ENCODE peak calls at places on chromosome 2, in five cellular contexts. One of them, this sample, is unnamed.

GRCh38 chr2:65388626-65389390 is 43.6 kb downstream of the SPRED2 start:
- DNase-seq in stimulated activated CD4-positive, alpha-beta T cell treated with anti-CD3 and anti-CD28 coated beads, Interleukin-4, amount 100 ng/mL, for 24 hours: no peak
- DNase-seq in germinal center: no peak
- DNase-seq in IMR-90: no peak
- DNase-seq in activated CD4-positive, alpha-beta T cell treated with anti-CD3 and anti-CD28 coated beads, Interleukin-2, amount 50 U/mL, for 24 hours: no peak
- DNase-seq in this sample: no peak

GRCh38 chr2:238306680-238306998 is 13.7 kb upstream of the TRAF3IP1 start:
- DNase-seq in stimulated activated CD4-positive, alpha-beta T cell treated with anti-CD3 and anti-CD28 coated beads, Interleukin-4, amount 100 ng/mL, for 24 hours: no peak
- DNase-seq in germinal center: no peak
- DNase-seq in IMR-90: no peak
- DNase-seq in activated CD4-positive, alpha-beta T cell treated with anti-CD3 and anti-CD28 coated beads, Interleukin-2, amount 50 U/mL, for 24 hours: no peak
- DNase-seq in this sample: no peak

GRCh38 chr2:42328148-42328833 is 32.7 kb downstream of the COX7A2L start:
- DNase-seq in stimulated activated CD4-positive, alpha-beta T cell treated with anti-CD3 and anti-CD28 coated beads, Interleukin-4, amount 100 ng/mL, for 24 hours: no peak
- DNase-seq in germinal center: peak; percentile 24
- DNase-seq in IMR-90: peak; percentile 57
- DNase-seq in activated CD4-positive, alpha-beta T cell treated with anti-CD3 and anti-CD28 coated beads, Interleukin-2, amount 50 U/mL, for 24 hours: no peak
- DNase-seq in this sample: no peak

GRCh38 chr2:96325038-96325883 is at the start of gene ITPRIPL1:
- DNase-seq in stimulated activated CD4-positive, alpha-beta T cell treated with anti-CD3 and anti-CD28 coated beads, Interleukin-4, amount 100 ng/mL, for 24 hours: peak; percentile 34
- DNase-seq in germinal center: peak; percentile 52
- DNase-seq in IMR-90: no peak
- DNase-seq in activated CD4-positive, alpha-beta T cell treated with anti-CD3 and anti-CD28 coated beads, Interleukin-2, amount 50 U/mL, for 24 hours: no peak
- DNase-seq in this sample: peak; percentile 71

GRCh38 chr2:1622521-1623200 is 121.7 kb downstream of the PXDN start:
- DNase-seq in stimulated activated CD4-positive, alpha-beta T cell treated with anti-CD3 and anti-CD28 coated beads, Interleukin-4, amount 100 ng/mL, for 24 hours: no peak
- DNase-seq in germinal center: no peak
- DNase-seq in IMR-90: no peak
- DNase-seq in activated CD4-positive, alpha-beta T cell treated with anti-CD3 and anti-CD28 coated beads, Interleukin-2, amount 50 U/mL, for 24 hours: no peak
- DNase-seq in this sample: no peak

GRCh38 chr2:46469116-46469515 is 10.2 kb upstream of the TMEM247 start:
- DNase-seq in stimulated activated CD4-positive, alpha-beta T cell treated with anti-CD3 and anti-CD28 coated beads, Interleukin-4, amount 100 ng/mL, for 24 hours: no peak
- DNase-seq in germinal center: no peak
- DNase-seq in IMR-90: peak; percentile 48
- DNase-seq in activated CD4-positive, alpha-beta T cell treated with anti-CD3 and anti-CD28 coated beads, Interleukin-2, amount 50 U/mL, for 24 hours: no peak
- DNase-seq in this sample: no peak

GRCh38 chr2:31075936-31076590 is 62.2 kb downstream of the GALNT14 start:
- DNase-seq in stimulated activated CD4-positive, alpha-beta T cell treated with anti-CD3 and anti-CD28 coated beads, Interleukin-4, amount 100 ng/mL, for 24 hours: no peak
- DNase-seq in germinal center: no peak
- DNase-seq in IMR-90: no peak
- DNase-seq in activated CD4-positive, alpha-beta T cell treated with anti-CD3 and anti-CD28 coated beads, Interleukin-2, amount 50 U/mL, for 24 hours: no peak
- DNase-seq in this sample: no peak

GRCh38 chr2:9708683-9709538 is 78.1 kb upstream of the YWHAQ start:
- DNase-seq in stimulated activated CD4-positive, alpha-beta T cell treated with anti-CD3 and anti-CD28 coated beads, Interleukin-4, amount 100 ng/mL, for 24 hours: peak; percentile 42
- DNase-seq in germinal center: no peak
- DNase-seq in IMR-90: no peak
- DNase-seq in activated CD4-positive, alpha-beta T cell treated with anti-CD3 and anti-CD28 coated beads, Interleukin-2, amount 50 U/mL, for 24 hours: no peak
- DNase-seq in this sample: peak; percentile 73

GRCh38 chr2:99672766-99673375 is 183.1 kb upstream of the REV1 start:
- DNase-seq in stimulated activated CD4-positive, alpha-beta T cell treated with anti-CD3 and anti-CD28 coated beads, Interleukin-4, amount 100 ng/mL, for 24 hours: no peak
- DNase-seq in germinal center: no peak
- DNase-seq in IMR-90: no peak
- DNase-seq in activated CD4-positive, alpha-beta T cell treated with anti-CD3 and anti-CD28 coated beads, Interleukin-2, amount 50 U/mL, for 24 hours: no peak
- DNase-seq in this sample: no peak

GRCh38 chr2:40218679-40219078 is 233.2 kb downstream of the SLC8A1 start:
- DNase-seq in stimulated activated CD4-positive, alpha-beta T cell treated with anti-CD3 and anti-CD28 coated beads, Interleukin-4, amount 100 ng/mL, for 24 hours: no peak
- DNase-seq in germinal center: no peak
- DNase-seq in IMR-90: no peak
- DNase-seq in activated CD4-positive, alpha-beta T cell treated with anti-CD3 and anti-CD28 coated beads, Interleukin-2, amount 50 U/mL, for 24 hours: no peak
- DNase-seq in this sample: no peak

GRCh38 chr2:199452200-199452990 is 5.3 kb downstream of the SATB2 start:
- DNase-seq in stimulated activated CD4-positive, alpha-beta T cell treated with anti-CD3 and anti-CD28 coated beads, Interleukin-4, amount 100 ng/mL, for 24 hours: no peak
- DNase-seq in germinal center: no peak
- DNase-seq in IMR-90: no peak
- DNase-seq in activated CD4-positive, alpha-beta T cell treated with anti-CD3 and anti-CD28 coated beads, Interleukin-2, amount 50 U/mL, for 24 hours: no peak
- DNase-seq in this sample: no peak

GRCh38 chr2:19205983-19206533 is 152.4 kb downstream of the OSR1 start:
- DNase-seq in stimulated activated CD4-positive, alpha-beta T cell treated with anti-CD3 and anti-CD28 coated beads, Interleukin-4, amount 100 ng/mL, for 24 hours: no peak
- DNase-seq in germinal center: no peak
- DNase-seq in IMR-90: no peak
- DNase-seq in activated CD4-positive, alpha-beta T cell treated with anti-CD3 and anti-CD28 coated beads, Interleukin-2, amount 50 U/mL, for 24 hours: no peak
- DNase-seq in this sample: no peak

GRCh38 chr2:100257939-100258338 is 64.4 kb downstream of the LONRF2 start:
- DNase-seq in stimulated activated CD4-positive, alpha-beta T cell treated with anti-CD3 and anti-CD28 coated beads, Interleukin-4, amount 100 ng/mL, for 24 hours: no peak
- DNase-seq in germinal center: no peak
- DNase-seq in IMR-90: peak; percentile 53
- DNase-seq in activated CD4-positive, alpha-beta T cell treated with anti-CD3 and anti-CD28 coated beads, Interleukin-2, amount 50 U/mL, for 24 hours: no peak
- DNase-seq in this sample: no peak

GRCh38 chr2:33304032-33304864 is 172.2 kb upstream of the RASGRP3 start:
- DNase-seq in stimulated activated CD4-positive, alpha-beta T cell treated with anti-CD3 and anti-CD28 coated beads, Interleukin-4, amount 100 ng/mL, for 24 hours: no peak
- DNase-seq in germinal center: no peak
- DNase-seq in IMR-90: no peak
- DNase-seq in activated CD4-positive, alpha-beta T cell treated with anti-CD3 and anti-CD28 coated beads, Interleukin-2, amount 50 U/mL, for 24 hours: no peak
- DNase-seq in this sample: no peak

GRCh38 chr2:147368306-147368705 is 476.5 kb upstream of the ACVR2A start:
- DNase-seq in stimulated activated CD4-positive, alpha-beta T cell treated with anti-CD3 and anti-CD28 coated beads, Interleukin-4, amount 100 ng/mL, for 24 hours: no peak
- DNase-seq in germinal center: no peak
- DNase-seq in IMR-90: no peak
- DNase-seq in activated CD4-positive, alpha-beta T cell treated with anti-CD3 and anti-CD28 coated beads, Interleukin-2, amount 50 U/mL, for 24 hours: no peak
- DNase-seq in this sample: no peak

GRCh38 chr2:28649481-28650260 is 102.0 kb upstream of the PPP1CB start:
- DNase-seq in stimulated activated CD4-positive, alpha-beta T cell treated with anti-CD3 and anti-CD28 coated beads, Interleukin-4, amount 100 ng/mL, for 24 hours: peak; percentile 59
- DNase-seq in germinal center: no peak
- DNase-seq in IMR-90: peak; percentile 58
- DNase-seq in activated CD4-positive, alpha-beta T cell treated with anti-CD3 and anti-CD28 coated beads, Interleukin-2, amount 50 U/mL, for 24 hours: no peak
- DNase-seq in this sample: peak; percentile 52

GRCh38 chr2:218081695-218082094 is 12.6 kb downstream of the RUFY4 start:
- DNase-seq in stimulated activated CD4-positive, alpha-beta T cell treated with anti-CD3 and anti-CD28 coated beads, Interleukin-4, amount 100 ng/mL, for 24 hours: no peak
- DNase-seq in germinal center: no peak
- DNase-seq in IMR-90: peak; percentile 65
- DNase-seq in activated CD4-positive, alpha-beta T cell treated with anti-CD3 and anti-CD28 coated beads, Interleukin-2, amount 50 U/mL, for 24 hours: no peak
- DNase-seq in this sample: no peak

GRCh38 chr2:65299246-65299645 is 71.6 kb downstream of the ACTR2 start:
- DNase-seq in stimulated activated CD4-positive, alpha-beta T cell treated with anti-CD3 and anti-CD28 coated beads, Interleukin-4, amount 100 ng/mL, for 24 hours: peak; percentile 74
- DNase-seq in germinal center: no peak
- DNase-seq in IMR-90: peak; percentile 74
- DNase-seq in activated CD4-positive, alpha-beta T cell treated with anti-CD3 and anti-CD28 coated beads, Interleukin-2, amount 50 U/mL, for 24 hours: peak; percentile 37
- DNase-seq in this sample: no peak

GRCh38 chr2:28627722-28628480 is 123.7 kb upstream of the PPP1CB start:
- DNase-seq in stimulated activated CD4-positive, alpha-beta T cell treated with anti-CD3 and anti-CD28 coated beads, Interleukin-4, amount 100 ng/mL, for 24 hours: no peak
- DNase-seq in germinal center: no peak
- DNase-seq in IMR-90: peak; percentile 75
- DNase-seq in activated CD4-positive, alpha-beta T cell treated with anti-CD3 and anti-CD28 coated beads, Interleukin-2, amount 50 U/mL, for 24 hours: no peak
- DNase-seq in this sample: no peak

GRCh38 chr2:168613510-168613909 is 157.4 kb downstream of the CERS6 start:
- DNase-seq in stimulated activated CD4-positive, alpha-beta T cell treated with anti-CD3 and anti-CD28 coated beads, Interleukin-4, amount 100 ng/mL, for 24 hours: no peak
- DNase-seq in germinal center: no peak
- DNase-seq in IMR-90: no peak
- DNase-seq in activated CD4-positive, alpha-beta T cell treated with anti-CD3 and anti-CD28 coated beads, Interleukin-2, amount 50 U/mL, for 24 hours: no peak
- DNase-seq in this sample: no peak

GRCh38 chr2:28252308-28252707 is 140.3 kb upstream of the FOSL2 start:
- DNase-seq in stimulated activated CD4-positive, alpha-beta T cell treated with anti-CD3 and anti-CD28 coated beads, Interleukin-4, amount 100 ng/mL, for 24 hours: peak; percentile 36
- DNase-seq in germinal center: no peak
- DNase-seq in IMR-90: no peak
- DNase-seq in activated CD4-positive, alpha-beta T cell treated with anti-CD3 and anti-CD28 coated beads, Interleukin-2, amount 50 U/mL, for 24 hours: peak; percentile 11
- DNase-seq in this sample: peak; percentile 37

GRCh38 chr2:61357681-61358080 is 113.2 kb downstream of the USP34 start:
- DNase-seq in stimulated activated CD4-positive, alpha-beta T cell treated with anti-CD3 and anti-CD28 coated beads, Interleukin-4, amount 100 ng/mL, for 24 hours: no peak
- DNase-seq in germinal center: no peak
- DNase-seq in IMR-90: no peak
- DNase-seq in activated CD4-positive, alpha-beta T cell treated with anti-CD3 and anti-CD28 coated beads, Interleukin-2, amount 50 U/mL, for 24 hours: no peak
- DNase-seq in this sample: no peak

GRCh38 chr2:65231892-65232477 is 4.4 kb downstream of the ACTR2 start:
- DNase-seq in stimulated activated CD4-positive, alpha-beta T cell treated with anti-CD3 and anti-CD28 coated beads, Interleukin-4, amount 100 ng/mL, for 24 hours: peak; percentile 16
- DNase-seq in germinal center: no peak
- DNase-seq in IMR-90: peak; percentile 38
- DNase-seq in activated CD4-positive, alpha-beta T cell treated with anti-CD3 and anti-CD28 coated beads, Interleukin-2, amount 50 U/mL, for 24 hours: no peak
- DNase-seq in this sample: peak; percentile 41

GRCh38 chr2:27431395-27431794 is 3.0 kb downstream of the NRBP1 start:
- DNase-seq in stimulated activated CD4-positive, alpha-beta T cell treated with anti-CD3 and anti-CD28 coated beads, Interleukin-4, amount 100 ng/mL, for 24 hours: peak; percentile 46
- DNase-seq in germinal center: no peak
- DNase-seq in IMR-90: peak; percentile 62
- DNase-seq in activated CD4-positive, alpha-beta T cell treated with anti-CD3 and anti-CD28 coated beads, Interleukin-2, amount 50 U/mL, for 24 hours: peak; percentile 29
- DNase-seq in this sample: no peak

GRCh38 chr2:68686178-68686577 is 42.8 kb downstream of the PROKR1 start:
- DNase-seq in stimulated activated CD4-positive, alpha-beta T cell treated with anti-CD3 and anti-CD28 coated beads, Interleukin-4, amount 100 ng/mL, for 24 hours: no peak
- DNase-seq in germinal center: no peak
- DNase-seq in IMR-90: no peak
- DNase-seq in activated CD4-positive, alpha-beta T cell treated with anti-CD3 and anti-CD28 coated beads, Interleukin-2, amount 50 U/mL, for 24 hours: no peak
- DNase-seq in this sample: no peak

GRCh38 chr2:30396436-30397232 is 50.4 kb upstream of the LCLAT1 start:
- DNase-seq in stimulated activated CD4-positive, alpha-beta T cell treated with anti-CD3 and anti-CD28 coated beads, Interleukin-4, amount 100 ng/mL, for 24 hours: no peak
- DNase-seq in germinal center: no peak
- DNase-seq in IMR-90: no peak
- DNase-seq in activated CD4-positive, alpha-beta T cell treated with anti-CD3 and anti-CD28 coated beads, Interleukin-2, amount 50 U/mL, for 24 hours: no peak
- DNase-seq in this sample: no peak

GRCh38 chr2:211957799-211958198 is 580.8 kb downstream of the ERBB4 start:
- DNase-seq in stimulated activated CD4-positive, alpha-beta T cell treated with anti-CD3 and anti-CD28 coated beads, Interleukin-4, amount 100 ng/mL, for 24 hours: no peak
- DNase-seq in germinal center: no peak
- DNase-seq in IMR-90: no peak
- DNase-seq in activated CD4-positive, alpha-beta T cell treated with anti-CD3 and anti-CD28 coated beads, Interleukin-2, amount 50 U/mL, for 24 hours: no peak
- DNase-seq in this sample: peak; percentile 23

GRCh38 chr2:172968061-172968469 is 107.6 kb upstream of the MAP3K20 start:
- DNase-seq in stimulated activated CD4-positive, alpha-beta T cell treated with anti-CD3 and anti-CD28 coated beads, Interleukin-4, amount 100 ng/mL, for 24 hours: no peak
- DNase-seq in germinal center: no peak
- DNase-seq in IMR-90: peak; percentile 95
- DNase-seq in activated CD4-positive, alpha-beta T cell treated with anti-CD3 and anti-CD28 coated beads, Interleukin-2, amount 50 U/mL, for 24 hours: no peak
- DNase-seq in this sample: no peak

GRCh38 chr2:80499095-80499494 is 194.5 kb upstream of the LRRTM1 start:
- DNase-seq in stimulated activated CD4-positive, alpha-beta T cell treated with anti-CD3 and anti-CD28 coated beads, Interleukin-4, amount 100 ng/mL, for 24 hours: no peak
- DNase-seq in germinal center: no peak
- DNase-seq in IMR-90: peak; percentile 65
- DNase-seq in activated CD4-positive, alpha-beta T cell treated with anti-CD3 and anti-CD28 coated beads, Interleukin-2, amount 50 U/mL, for 24 hours: no peak
- DNase-seq in this sample: no peak

GRCh38 chr2:62309465-62310091 is 113.7 kb downstream of the B3GNT2 start:
- DNase-seq in stimulated activated CD4-positive, alpha-beta T cell treated with anti-CD3 and anti-CD28 coated beads, Interleukin-4, amount 100 ng/mL, for 24 hours: peak; percentile 17
- DNase-seq in germinal center: no peak
- DNase-seq in IMR-90: no peak
- DNase-seq in activated CD4-positive, alpha-beta T cell treated with anti-CD3 and anti-CD28 coated beads, Interleukin-2, amount 50 U/mL, for 24 hours: no peak
- DNase-seq in this sample: peak; percentile 75

GRCh38 chr2:43343573-43344304 is 117.3 kb upstream of the ZFP36L2 start:
- DNase-seq in stimulated activated CD4-positive, alpha-beta T cell treated with anti-CD3 and anti-CD28 coated beads, Interleukin-4, amount 100 ng/mL, for 24 hours: no peak
- DNase-seq in germinal center: no peak
- DNase-seq in IMR-90: peak; percentile 97
- DNase-seq in activated CD4-positive, alpha-beta T cell treated with anti-CD3 and anti-CD28 coated beads, Interleukin-2, amount 50 U/mL, for 24 hours: no peak
- DNase-seq in this sample: no peak

GRCh38 chr2:178478102-178478441 is 328 bp downstream of the FKBP7 start:
- DNase-seq in stimulated activated CD4-positive, alpha-beta T cell treated with anti-CD3 and anti-CD28 coated beads, Interleukin-4, amount 100 ng/mL, for 24 hours: no peak
- DNase-seq in germinal center: peak; percentile 15
- DNase-seq in IMR-90: peak; percentile 31
- DNase-seq in activated CD4-positive, alpha-beta T cell treated with anti-CD3 and anti-CD28 coated beads, Interleukin-2, amount 50 U/mL, for 24 hours: no peak
- DNase-seq in this sample: peak; percentile 23

This sample was measured in GM13976.